ENCODE peak calls at places on chromosomes 13 and 19, in four cellular contexts. One of them, this sample, is unnamed.

GRCh38 chr19:50290011-50290410 is 39.2 kb downstream of the KCNC3 start:
- DNase-seq in nucleus accumbens: no peak
- DNase-seq in H1: no peak
- DNase-seq in activated CD4-positive, alpha-beta T cell treated with anti-CD3 and anti-CD28 coated beads, Interleukin-2, amount 50 U/mL, for 24 hours: no peak
- DNase-seq in this sample: no peak

GRCh38 chr13:71300602-71301001 is 566.4 kb downstream of the DACH1 start:
- DNase-seq in H1: no peak
- DNase-seq in activated CD4-positive, alpha-beta T cell treated with anti-CD3 and anti-CD28 coated beads, Interleukin-2, amount 50 U/mL, for 24 hours: no peak
- DNase-seq in nucleus accumbens: no peak
- DNase-seq in this sample: no peak

GRCh38 chr19:33921165-33921564 is 124.5 kb downstream of the KCTD15 start:
- DNase-seq in nucleus accumbens: no peak
- DNase-seq in activated CD4-positive, alpha-beta T cell treated with anti-CD3 and anti-CD28 coated beads, Interleukin-2, amount 50 U/mL, for 24 hours: no peak
- DNase-seq in H1: no peak
- DNase-seq in this sample: no peak

GRCh38 chr19:38535212-38535611 is 82.5 kb downstream of the MAP4K1 start:
- DNase-seq in H1: no peak
- DNase-seq in nucleus accumbens: no peak
- DNase-seq in activated CD4-positive, alpha-beta T cell treated with anti-CD3 and anti-CD28 coated beads, Interleukin-2, amount 50 U/mL, for 24 hours: no peak
- DNase-seq in this sample: no peak

GRCh38 chr13:112114391-112114790 is 47.4 kb downstream of the SOX1 start:
- DNase-seq in activated CD4-positive, alpha-beta T cell treated with anti-CD3 and anti-CD28 coated beads, Interleukin-2, amount 50 U/mL, for 24 hours: no peak
- DNase-seq in nucleus accumbens: no peak
- DNase-seq in H1: no peak
- DNase-seq in this sample: no peak

GRCh38 chr13:55199132-55199531 is 1941.6 kb upstream of the PRR20A start:
- DNase-seq in nucleus accumbens: no peak
- DNase-seq in H1: no peak
- DNase-seq in activated CD4-positive, alpha-beta T cell treated with anti-CD3 and anti-CD28 coated beads, Interleukin-2, amount 50 U/mL, for 24 hours: no peak
- DNase-seq in this sample: no peak

GRCh38 chr19:4172861-4173473 is 9.4 kb downstream of the SIRT6 start:
- DNase-seq in H1: peak; percentile 98
- DNase-seq in activated CD4-positive, alpha-beta T cell treated with anti-CD3 and anti-CD28 coated beads, Interleukin-2, amount 50 U/mL, for 24 hours: peak; percentile 43
- DNase-seq in nucleus accumbens: peak; percentile 8
- DNase-seq in this sample: no peak

GRCh38 chr19:10021863-10022262 is 8.6 kb downstream of the RDH8 start:
- DNase-seq in activated CD4-positive, alpha-beta T cell treated with anti-CD3 and anti-CD28 coated beads, Interleukin-2, amount 50 U/mL, for 24 hours: no peak
- DNase-seq in H1: no peak
- DNase-seq in nucleus accumbens: no peak
- DNase-seq in this sample: no peak

GRCh38 chr13:43087960-43088580 is 64.7 kb downstream of the DNAJC15 start:
- DNase-seq in nucleus accumbens: no peak
- DNase-seq in activated CD4-positive, alpha-beta T cell treated with anti-CD3 and anti-CD28 coated beads, Interleukin-2, amount 50 U/mL, for 24 hours: no peak
- DNase-seq in H1: no peak
- DNase-seq in this sample: no peak

GRCh38 chr19:20078696-20079095 is 896 bp downstream of the ZNF90 start:
- DNase-seq in nucleus accumbens: no peak
- DNase-seq in H1: no peak
- DNase-seq in activated CD4-positive, alpha-beta T cell treated with anti-CD3 and anti-CD28 coated beads, Interleukin-2, amount 50 U/mL, for 24 hours: no peak
- DNase-seq in this sample: no peak

GRCh38 chr13:51557875-51558604 is 26.2 kb upstream of the WDFY2 start:
- DNase-seq in H1: no peak
- DNase-seq in activated CD4-positive, alpha-beta T cell treated with anti-CD3 and anti-CD28 coated beads, Interleukin-2, amount 50 U/mL, for 24 hours: no peak
- DNase-seq in nucleus accumbens: no peak
- DNase-seq in this sample: peak; percentile 55

GRCh38 chr19:53910170-53910518 is 1.1 kb downstream of the CACNG7 start:
- DNase-seq in nucleus accumbens: no peak
- DNase-seq in activated CD4-positive, alpha-beta T cell treated with anti-CD3 and anti-CD28 coated beads, Interleukin-2, amount 50 U/mL, for 24 hours: no peak
- DNase-seq in H1: peak; percentile 67
- DNase-seq in this sample: no peak

GRCh38 chr19:35268546-35269424 is at the start of gene USF2:
- DNase-seq in H1: no peak
- DNase-seq in nucleus accumbens: peak; percentile 63
- DNase-seq in activated CD4-positive, alpha-beta T cell treated with anti-CD3 and anti-CD28 coated beads, Interleukin-2, amount 50 U/mL, for 24 hours: peak; percentile 21
- DNase-seq in this sample: no peak

GRCh38 chr19:14118165-14119051 is 846 bp upstream of the PRKACA start:
- DNase-seq in nucleus accumbens: peak; percentile 78
- DNase-seq in activated CD4-positive, alpha-beta T cell treated with anti-CD3 and anti-CD28 coated beads, Interleukin-2, amount 50 U/mL, for 24 hours: no peak
- DNase-seq in H1: peak; percentile 68
- DNase-seq in this sample: peak; percentile 70

GRCh38 chr19:4969772-4970531 is 1.0 kb downstream of the KDM4B start:
- DNase-seq in H1: peak; percentile 65
- DNase-seq in activated CD4-positive, alpha-beta T cell treated with anti-CD3 and anti-CD28 coated beads, Interleukin-2, amount 50 U/mL, for 24 hours: no peak
- DNase-seq in nucleus accumbens: no peak
- DNase-seq in this sample: no peak

GRCh38 chr19:18832331-18833140 is 777 bp downstream of the UPF1 start:
- DNase-seq in activated CD4-positive, alpha-beta T cell treated with anti-CD3 and anti-CD28 coated beads, Interleukin-2, amount 50 U/mL, for 24 hours: no peak
- DNase-seq in nucleus accumbens: no peak
- DNase-seq in H1: peak; percentile 67
- DNase-seq in this sample: no peak

GRCh38 chr13:47109028-47109427 is 212.2 kb upstream of the HTR2A start:
- DNase-seq in H1: no peak
- DNase-seq in activated CD4-positive, alpha-beta T cell treated with anti-CD3 and anti-CD28 coated beads, Interleukin-2, amount 50 U/mL, for 24 hours: no peak
- DNase-seq in nucleus accumbens: no peak
- DNase-seq in this sample: no peak

GRCh38 chr19:42693760-42694350 is 46.4 kb downstream of the PSG3 start:
- DNase-seq in activated CD4-positive, alpha-beta T cell treated with anti-CD3 and anti-CD28 coated beads, Interleukin-2, amount 50 U/mL, for 24 hours: no peak
- DNase-seq in H1: no peak
- DNase-seq in nucleus accumbens: no peak
- DNase-seq in this sample: no peak

GRCh38 chr19:1172353-1173159 is 1.5 kb downstream of the SBNO2 start:
- DNase-seq in H1: no peak
- DNase-seq in activated CD4-positive, alpha-beta T cell treated with anti-CD3 and anti-CD28 coated beads, Interleukin-2, amount 50 U/mL, for 24 hours: no peak
- DNase-seq in nucleus accumbens: peak; percentile 22
- DNase-seq in this sample: no peak

GRCh38 chr13:43054803-43055802 is 31.7 kb downstream of the DNAJC15 start:
- DNase-seq in H1: no peak
- DNase-seq in nucleus accumbens: no peak
- DNase-seq in activated CD4-positive, alpha-beta T cell treated with anti-CD3 and anti-CD28 coated beads, Interleukin-2, amount 50 U/mL, for 24 hours: no peak
- DNase-seq in this sample: peak; percentile 42

GRCh38 chr13:111283457-111283856 is 37.0 kb upstream of the TEX29 start:
- DNase-seq in H1: no peak
- DNase-seq in activated CD4-positive, alpha-beta T cell treated with anti-CD3 and anti-CD28 coated beads, Interleukin-2, amount 50 U/mL, for 24 hours: no peak
- DNase-seq in nucleus accumbens: no peak
- DNase-seq in this sample: no peak

GRCh38 chr13:36915106-36915505 is 4.9 kb downstream of the SMAD9 start:
- DNase-seq in nucleus accumbens: no peak
- DNase-seq in H1: no peak
- DNase-seq in activated CD4-positive, alpha-beta T cell treated with anti-CD3 and anti-CD28 coated beads, Interleukin-2, amount 50 U/mL, for 24 hours: no peak
- DNase-seq in this sample: no peak

GRCh38 chr13:32905063-32905863 is 111.0 kb upstream of the KL start:
- DNase-seq in activated CD4-positive, alpha-beta T cell treated with anti-CD3 and anti-CD28 coated beads, Interleukin-2, amount 50 U/mL, for 24 hours: no peak
- DNase-seq in nucleus accumbens: no peak
- DNase-seq in H1: no peak
- DNase-seq in this sample: no peak

GRCh38 chr13:112711528-112712265 is 21.9 kb downstream of the ATP11A start:
- DNase-seq in activated CD4-positive, alpha-beta T cell treated with anti-CD3 and anti-CD28 coated beads, Interleukin-2, amount 50 U/mL, for 24 hours: no peak
- DNase-seq in H1: peak; percentile 74
- DNase-seq in nucleus accumbens: no peak
- DNase-seq in this sample: peak; percentile 93

GRCh38 chr13:64471916-64472315 is 2758.2 kb downstream of the PCDH9 start:
- DNase-seq in H1: no peak
- DNase-seq in nucleus accumbens: no peak
- DNase-seq in activated CD4-positive, alpha-beta T cell treated with anti-CD3 and anti-CD28 coated beads, Interleukin-2, amount 50 U/mL, for 24 hours: no peak
- DNase-seq in this sample: peak; percentile 14

GRCh38 chr19:44113784-44114390 is 688 bp downstream of the ZNF225 start:
- DNase-seq in activated CD4-positive, alpha-beta T cell treated with anti-CD3 and anti-CD28 coated beads, Interleukin-2, amount 50 U/mL, for 24 hours: no peak
- DNase-seq in H1: no peak
- DNase-seq in nucleus accumbens: peak; percentile 28
- DNase-seq in this sample: no peak

GRCh38 chr19:58261968-58262921 is 16.5 kb upstream of the ZNF8 start:
- DNase-seq in nucleus accumbens: no peak
- DNase-seq in activated CD4-positive, alpha-beta T cell treated with anti-CD3 and anti-CD28 coated beads, Interleukin-2, amount 50 U/mL, for 24 hours: no peak
- DNase-seq in H1: no peak
- DNase-seq in this sample: no peak

GRCh38 chr13:112124100-112124499 is 57.2 kb downstream of the SOX1 start:
- DNase-seq in H1: no peak
- DNase-seq in activated CD4-positive, alpha-beta T cell treated with anti-CD3 and anti-CD28 coated beads, Interleukin-2, amount 50 U/mL, for 24 hours: no peak
- DNase-seq in nucleus accumbens: no peak
- DNase-seq in this sample: no peak

GRCh38 chr13:72296246-72296645 is 429.2 kb upstream of the DACH1 start:
- DNase-seq in nucleus accumbens: no peak
- DNase-seq in activated CD4-positive, alpha-beta T cell treated with anti-CD3 and anti-CD28 coated beads, Interleukin-2, amount 50 U/mL, for 24 hours: no peak
- DNase-seq in H1: no peak
- DNase-seq in this sample: no peak

GRCh38 chr19:1811942-1812425 is at the start of gene ATP8B3:
- DNase-seq in activated CD4-positive, alpha-beta T cell treated with anti-CD3 and anti-CD28 coated beads, Interleukin-2, amount 50 U/mL, for 24 hours: no peak
- DNase-seq in nucleus accumbens: no peak
- DNase-seq in H1: peak; percentile 76
- DNase-seq in this sample: no peak

GRCh38 chr19:18674616-18675015 is 8.9 kb upstream of the CRTC1 start:
- DNase-seq in activated CD4-positive, alpha-beta T cell treated with anti-CD3 and anti-CD28 coated beads, Interleukin-2, amount 50 U/mL, for 24 hours: no peak
- DNase-seq in H1: no peak
- DNase-seq in nucleus accumbens: peak; percentile 19
- DNase-seq in this sample: no peak

GRCh38 chr19:2114218-2114617 is 17.5 kb downstream of the IZUMO4 start:
- DNase-seq in H1: no peak
- DNase-seq in nucleus accumbens: no peak
- DNase-seq in activated CD4-positive, alpha-beta T cell treated with anti-CD3 and anti-CD28 coated beads, Interleukin-2, amount 50 U/mL, for 24 hours: no peak
- DNase-seq in this sample: no peak

GRCh38 chr19:39405261-39405912 is 1.3 kb upstream of the ZFP36 start:
- DNase-seq in H1: no peak
- DNase-seq in activated CD4-positive, alpha-beta T cell treated with anti-CD3 and anti-CD28 coated beads, Interleukin-2, amount 50 U/mL, for 24 hours: no peak
- DNase-seq in nucleus accumbens: no peak
- DNase-seq in this sample: no peak

GRCh38 chr19:11197291-11198174 is at the start of gene KANK2:
- DNase-seq in H1: peak; percentile 95
- DNase-seq in nucleus accumbens: peak; percentile 85
- DNase-seq in activated CD4-positive, alpha-beta T cell treated with anti-CD3 and anti-CD28 coated beads, Interleukin-2, amount 50 U/mL, for 24 hours: peak; percentile 63
- DNase-seq in this sample: no peak

GRCh38 chr13:100176781-100177389 is 88.0 kb downstream of the PCCA start:
- DNase-seq in nucleus accumbens: no peak
- DNase-seq in H1: no peak
- DNase-seq in activated CD4-positive, alpha-beta T cell treated with anti-CD3 and anti-CD28 coated beads, Interleukin-2, amount 50 U/mL, for 24 hours: no peak
- DNase-seq in this sample: peak; percentile 2

GRCh38 chr13:51070005-51070649 is 40.9 kb downstream of the C13orf42 start:
- DNase-seq in nucleus accumbens: peak; percentile 59
- DNase-seq in H1: peak; percentile 96
- DNase-seq in activated CD4-positive, alpha-beta T cell treated with anti-CD3 and anti-CD28 coated beads, Interleukin-2, amount 50 U/mL, for 24 hours: peak; percentile 61
- DNase-seq in this sample: peak; percentile 39